ENCODE peak calls at places on chromosomes 5 and 9, in four cellular contexts. O is cardiac fibroblast; V is activated T-cell treated with anti-CD3 and anti-CD28 coated beads, Interleukin-2, amount 50 U/mL, for 24 hours; P is WTC11. A is an unnamed sample.

GRCh38 chr5:9192286-9192685 is 353.6 kb downstream of the SEMA5A start:
- DNase-seq in O (no peak), V (no peak), P (no peak), A (no peak)

GRCh38 chr9:16775330-16775729 is 95.1 kb downstream of the BNC2 start:
- DNase-seq in O (no peak), V (no peak), P (no peak), A (no peak)

GRCh38 chr9:128149951-128150593 is 819 bp downstream of the LCN2 start:
- DNase-seq in O (no peak), V (no peak), P (no peak), A (no peak)

GRCh38 chr5:157710887-157711286 is 20.3 kb upstream of the THG1L start:
- DNase-seq in O (peak), V (no peak), P (no peak), A (no peak)

GRCh38 chr9:21210311-21210710 is 3.4 kb upstream of the IFNA10 start:
- DNase-seq in O (no peak), V (no peak), P (no peak), A (no peak)

GRCh38 chr9:136044207-136044970 is 50.7 kb downstream of the NACC2 start:
- DNase-seq in O (no peak), V (no peak), P (no peak), A (no peak)

GRCh38 chr9:105194234-105194633 is 50.2 kb upstream of the SLC44A1 start:
- DNase-seq in O (no peak), V (no peak), P (no peak), A (no peak)

GRCh38 chr5:33984671-33985124 is at the start of gene SLC45A2:
- DNase-seq in O (no peak), V (no peak), P (no peak), A (no peak)

GRCh38 chr5:51657340-51658240 is 274.3 kb downstream of the ISL1 start:
- DNase-seq in O (peak), V (no peak), P (no peak), A (no peak)

GRCh38 chr5:125331987-125332628 is 585.7 kb upstream of the ZNF608 start:
- DNase-seq in O (no peak), V (no peak), P (no peak), A (no peak)

GRCh38 chr5:147628054-147628895 is 118.4 kb upstream of the DPYSL3 start:
- DNase-seq in O (peak), V (peak), P (peak), A (peak)

GRCh38 chr9:129894106-129894823 is 59.0 kb downstream of the USP20 start:
- DNase-seq in O (no peak), V (no peak), P (no peak), A (no peak)

GRCh38 chr5:6483880-6484382 is 35.3 kb downstream of the UBE2QL1 start:
- DNase-seq in O (no peak), V (no peak), P (no peak), A (no peak)

GRCh38 chr5:158142182-158142581 is 283.2 kb upstream of the CLINT1 start:
- DNase-seq in O (no peak), V (no peak), P (no peak), A (no peak)

GRCh38 chr9:70563437-70564204 is 149.2 kb upstream of the KLF9 start:
- DNase-seq in O (peak), V (peak), P (no peak), A (no peak)

GRCh38 chr5:5466227-5466626 is 43.8 kb downstream of the ICE1 start:
- DNase-seq in O (no peak), V (no peak), P (no peak), A (no peak)

GRCh38 chr5:157197088-157197487 is 16.4 kb downstream of the ITK start:
- DNase-seq in O (no peak), V (peak), P (no peak), A (no peak)

GRCh38 chr9:135305546-135306180 is 173.9 kb upstream of the PPP1R26 start:
- DNase-seq in O (no peak), V (no peak), P (no peak), A (no peak)

GRCh38 chr5:145943674-145944121 is 7.3 kb downstream of the SH3RF2 start:
- DNase-seq in O (peak), V (no peak), P (no peak), A (no peak)

GRCh38 chr9:114335745-114336144 is 6.1 kb downstream of the ORM2 start:
- DNase-seq in O (no peak), V (no peak), P (no peak), A (no peak)